ENCODE peak calls at places on chromosome 13, in five cellular contexts. R, G, O, J and H are unnamed samples.

GRCh38 chr13:114194853-114195252 is 15.8 kb downstream of the CFAP97D2 start:
- DNase-seq in J (no peak), O (no peak), G (no peak), R (no peak), H (no peak)

GRCh38 chr13:86922936-86923335 is 748.2 kb upstream of the SLITRK5 start:
- DNase-seq in J (no peak), O (no peak), R (no peak), G (no peak), H (no peak)

GRCh38 chr13:114279770-114280169 is 1.6 kb upstream of the UPF3A start:
- DNase-seq in J (no peak), G (no peak), R (no peak), O (no peak), H (no peak)

GRCh38 chr13:102707465-102707864 is 12.6 kb upstream of the METTL21C start:
- DNase-seq in J (no peak), G (no peak), R (no peak), O (no peak), H (no peak)

GRCh38 chr13:103250071-103250470 is 183.9 kb upstream of the SLC10A2 start:
- DNase-seq in R (no peak), G (no peak), J (no peak), O (no peak), H (no peak)

GRCh38 chr13:64753606-64754005 is 2476.5 kb downstream of the PCDH9 start:
- DNase-seq in J (no peak), G (no peak), O (no peak), R (no peak), H (no peak)

GRCh38 chr13:50766043-50766442 is 77.4 kb downstream of the DLEU7 start:
- DNase-seq in J (peak), R (no peak), G (no peak), O (no peak), H (no peak)

GRCh38 chr13:73173160-73173905 is 114.5 kb downstream of the KLF5 start:
- DNase-seq in R (no peak), G (no peak), O (no peak), J (no peak), H (no peak)

GRCh38 chr13:30112602-30113435 is 194.5 kb downstream of the KATNAL1 start:
- DNase-seq in G (peak), R (peak), O (peak), J (peak), H (peak)

GRCh38 chr13:98423417-98423816 is 153.5 kb downstream of the STK24 start:
- DNase-seq in J (no peak), O (no peak), R (no peak), G (no peak), H (no peak)

GRCh38 chr13:99383946-99384345 is 76.7 kb upstream of the GPR183 start:
- DNase-seq in J (no peak), R (peak), G (no peak), O (no peak), H (no peak)

GRCh38 chr13:39858794-39859193 is 203.3 kb downstream of the COG6 start:
- DNase-seq in O (no peak), R (no peak), J (no peak), G (no peak), H (no peak)

GRCh38 chr13:24161010-24161775 is 673 bp downstream of the SPATA13 start:
- DNase-seq in G (peak), R (peak), O (peak), J (peak), H (peak)

GRCh38 chr13:113599396-113599795 is 14.8 kb downstream of the TFDP1 start:
- DNase-seq in R (no peak), O (no peak), J (no peak), G (no peak), H (no peak)

GRCh38 chr13:98399756-98400155 is 177.2 kb downstream of the STK24 start:
- DNase-seq in G (no peak), J (no peak), O (no peak), R (no peak), H (no peak)